ENCODE peak calls at places on chromosomes 12 and 14, in ten cellular contexts. H is tibial artery, V is heart right ventricle, J is stomach, R is GM23338, L is IMR-90, Y is ovary, A is cardiac muscle cell, E is mucosa of descending colon, B is PC-9. I is an unnamed sample. For H3K4me1, the result is how much of the 10 kb centered on the place peaks cover.

GRCh38 chr12:67813509-67813908 is 165.0 kb downstream of the DYRK2 start:
- DNase-seq in H (no peak), V (no peak), J (no peak), R (no peak), L (peak), Y (no peak), A (no peak), E (no peak), B (no peak), I (no peak)

GRCh38 chr14:100880271-100881101 is 23.0 kb downstream of the RTL1 start:
- DNase-seq in H (no peak), V (no peak), J (no peak), R (no peak), L (no peak), Y (no peak), A (no peak), E (no peak), B (no peak), I (no peak)

GRCh38 chr12:108826115-108826806 is 31.1 kb downstream of the SSH1 start:
- DNase-seq in H (peak), V (peak), J (no peak), R (no peak), L (peak), Y (peak), A (peak), E (no peak), B (no peak), I (peak)

GRCh38 chr12:123474493-123475255 is 16.7 kb downstream of the SNRNP35 start:
- DNase-seq in H (no peak), V (peak), J (no peak), R (no peak), L (no peak), Y (no peak), A (no peak), E (no peak), B (no peak), I (no peak)

GRCh38 chr12:92739099-92739498 is 36.3 kb downstream of the PLEKHG7 start:
- DNase-seq in H (no peak), V (no peak), J (no peak), R (peak), L (peak), Y (no peak), A (peak), E (no peak), B (no peak), I (peak)

GRCh38 chr14:71103662-71104484 is 196.6 kb downstream of the PCNX1 start:
- DNase-seq in H (no peak), V (peak), J (no peak), R (peak), L (peak), Y (no peak), A (peak), E (no peak), B (peak), I (no peak)

GRCh38 chr14:94313991-94314655 is 9.0 kb downstream of the SERPINA6 start:
- DNase-seq in H (peak), V (no peak), J (no peak), R (no peak), L (peak), Y (no peak), A (peak), E (no peak), B (no peak), I (peak)

GRCh38 chr14:74799765-74800164 is 36.6 kb downstream of the YLPM1 start:
- DNase-seq in H (no peak), V (no peak), J (no peak), R (no peak), L (no peak), Y (no peak), A (no peak), E (no peak), B (peak), I (no peak)

DNA sequence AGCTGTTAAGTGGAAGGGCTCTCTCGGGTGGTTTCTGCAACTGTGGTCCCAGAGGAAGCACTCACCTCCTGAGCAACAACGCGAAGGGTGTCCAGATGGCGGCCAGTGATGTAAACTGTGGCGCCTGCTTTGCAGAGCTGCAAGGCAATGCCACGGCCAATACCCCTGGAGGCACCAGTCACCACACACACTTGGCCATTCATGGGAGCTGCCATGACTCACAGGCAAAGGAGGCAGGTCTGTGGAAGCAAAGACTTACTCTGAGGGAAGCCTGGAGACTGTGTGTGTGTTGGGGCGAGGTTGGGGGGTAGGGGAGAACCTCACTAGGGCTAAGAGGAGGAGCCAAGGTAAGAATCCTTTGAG is 707 bp downstream of the DHRS1 start:
- DNase-seq in H (no peak), V (no peak), J (no peak), R (peak), L (peak), Y (no peak), A (peak), E (peak), B (peak), I (no peak)
- TF ChIP-seq CTCF in H (no peak), V (no peak), J (no peak), R (no peak), L (no peak), Y (no peak), A (no peak), E (no peak), B (no peak), I (no peak)

DNA sequence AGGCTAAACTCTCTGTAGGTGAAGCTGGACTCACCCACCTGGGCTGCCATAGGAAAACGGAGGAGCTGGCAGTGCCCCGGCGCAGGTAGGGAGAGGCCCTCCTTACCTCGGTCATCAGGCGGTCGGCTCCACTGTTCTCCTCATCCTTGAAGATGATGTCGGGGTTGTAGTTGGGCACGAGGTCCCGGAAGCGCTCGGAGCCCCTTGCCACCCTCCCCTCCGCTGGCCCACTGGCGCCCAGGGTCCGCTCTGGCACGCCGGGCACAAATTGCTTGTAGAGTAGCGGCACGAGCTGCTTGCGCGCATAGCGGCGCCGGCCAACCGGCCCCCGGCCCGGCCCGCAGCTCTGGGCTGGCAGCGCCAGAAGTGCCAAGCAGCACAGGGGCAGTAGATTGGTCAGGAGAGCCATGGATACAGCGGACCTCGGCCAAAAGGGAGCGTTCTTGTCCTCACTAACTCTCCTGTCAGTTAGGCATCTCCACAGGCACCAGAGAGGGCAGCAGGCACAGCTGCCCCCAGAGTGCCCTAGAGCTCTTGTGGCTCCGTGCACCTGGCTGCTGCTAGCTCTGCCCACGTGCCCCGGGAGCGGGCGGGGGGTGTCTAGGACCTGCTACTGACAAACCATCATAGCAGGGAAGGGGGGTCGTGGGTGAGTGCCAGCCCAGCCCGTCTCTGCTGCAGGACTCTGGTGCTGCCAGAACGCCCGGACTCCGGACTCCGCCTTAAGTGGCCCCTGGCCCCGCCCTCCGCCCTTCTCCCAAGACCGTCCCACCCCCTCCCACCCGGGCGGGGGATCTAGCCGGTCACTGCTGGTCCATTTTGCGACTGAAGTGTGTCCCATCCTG is at the start of gene DHH:
- DNase-seq in H (peak), V (peak), J (no peak), R (peak), L (no peak), Y (peak), A (peak), E (no peak), B (no peak), I (peak)
- H3K4me3 ChIP-seq in H (peak), V (peak), J (peak), R (peak), L (no peak), Y (no peak), A (peak), E (no peak), B (peak), I (peak)

DNA sequence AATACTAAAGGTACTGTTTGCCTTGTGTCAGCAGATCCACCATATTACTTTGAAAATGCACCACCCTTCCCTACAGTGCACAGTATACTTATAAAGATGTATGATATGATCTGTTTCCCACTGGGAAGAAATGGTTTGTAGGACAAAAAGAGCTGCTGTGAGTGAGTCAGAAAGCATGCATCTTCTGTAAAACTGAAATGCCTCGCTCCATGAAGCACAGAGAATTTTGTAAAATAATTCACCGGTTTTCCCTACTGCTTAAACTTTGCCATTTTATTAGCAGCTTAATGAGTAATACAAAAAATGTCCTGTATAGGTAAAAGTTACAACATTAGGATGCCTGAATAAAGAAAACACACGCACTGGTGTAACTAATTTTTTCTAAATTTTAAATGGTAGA is 68.8 kb downstream of the MDGA2 start:
- DNase-seq in H (no peak), V (no peak), J (no peak), R (no peak), L (no peak), Y (no peak), A (no peak), E (no peak), B (no peak), I (no peak)
- H3K4me1 ChIP-seq in H (under half), V (under half), J (under half), R (under half), L (under half), Y (under half), A (under half), E (under half), B (under half), I (under half)

GRCh38 chr12:2988494-2988893 is 29.3 kb downstream of the TEAD4 start:
- DNase-seq in H (no peak), V (no peak), J (no peak), R (no peak), L (no peak), Y (no peak), A (no peak), E (no peak), B (no peak), I (no peak)
- TF ChIP-seq CTCF in H (no peak), V (no peak), J (no peak), R (no peak), L (no peak), Y (no peak), A (no peak), E (no peak), B (no peak), I (no peak)

GRCh38 chr14:105398044-105398725 is at the start of gene TEX22:
- DNase-seq in H (peak), V (peak), J (peak), R (peak), L (peak), Y (peak), A (peak), E (peak), B (peak), I (peak)

GRCh38 chr14:105399441-105399775 is 1.1 kb downstream of the TEX22 start:
- DNase-seq in H (no peak), V (no peak), J (no peak), R (no peak), L (no peak), Y (no peak), A (no peak), E (no peak), B (no peak), I (no peak)

GRCh38 chr14:105401699-105402098 is 3.4 kb downstream of the TEX22 start:
- DNase-seq in H (no peak), V (no peak), J (no peak), R (no peak), L (no peak), Y (no peak), A (no peak), E (no peak), B (no peak), I (no peak)

GRCh38 chr14:105398726-105399440 is 545 bp downstream of the TEX22 start:
- DNase-seq in H (no peak), V (no peak), J (no peak), R (peak), L (peak), Y (peak), A (no peak), E (peak), B (no peak), I (no peak)

GRCh38 chr14:105400016-105400415 is 1.7 kb downstream of the TEX22 start:
- DNase-seq in H (no peak), V (no peak), J (no peak), R (no peak), L (no peak), Y (no peak), A (no peak), E (peak), B (no peak), I (no peak)
- H3K4me3 ChIP-seq in H (no peak), V (peak), J (no peak), R (no peak), L (no peak), Y (no peak), A (no peak), E (no peak), B (no peak), I (peak)

DNA sequence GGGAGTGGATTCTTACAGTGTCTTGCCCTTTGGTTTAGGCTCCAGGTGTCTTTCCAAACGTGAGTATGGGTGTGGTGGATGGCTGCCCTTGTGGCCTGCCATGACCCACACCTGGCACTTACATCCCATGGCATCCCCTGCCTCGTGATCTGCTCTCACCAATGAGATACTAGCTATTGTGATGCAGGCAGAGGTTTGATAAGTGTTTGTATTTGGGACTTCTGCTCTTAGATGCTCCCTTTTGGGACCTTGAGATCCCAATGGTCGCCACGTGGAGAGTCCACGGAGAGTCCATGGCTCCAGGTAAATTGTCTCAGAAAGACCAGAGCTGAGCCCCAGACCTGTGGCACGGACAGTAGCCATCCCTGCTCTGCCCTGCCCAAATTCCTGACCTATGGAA is 62.5 kb downstream of the MDM2 start:
- DNase-seq in H (no peak), V (no peak), J (no peak), R (no peak), L (no peak), Y (no peak), A (no peak), E (no peak), B (no peak), I (no peak)
- H3K4me1 ChIP-seq in H (under half), V (under half), J (under half), R (under half), L (under half), Y (under half), A (under half), E (under half), B (under half), I (under half)

GRCh38 chr12:48826209-48826855 is 8.0 kb downstream of the CACNB3 start:
- DNase-seq in H (no peak), V (no peak), J (no peak), R (no peak), L (no peak), Y (no peak), A (no peak), E (no peak), B (peak), I (no peak)

GRCh38 chr12:48827026-48827425 is 8.7 kb downstream of the CACNB3 start:
- DNase-seq in H (no peak), V (no peak), J (no peak), R (no peak), L (no peak), Y (no peak), A (no peak), E (no peak), B (no peak), I (no peak)

GRCh38 chr12:48828841-48829575 is 10.7 kb downstream of the CACNB3 start:
- DNase-seq in H (no peak), V (no peak), J (no peak), R (no peak), L (no peak), Y (no peak), A (no peak), E (no peak), B (no peak), I (no peak)

GRCh38 chr12:48828293-48828692 is 10.0 kb downstream of the CACNB3 start:
- DNase-seq in H (no peak), V (no peak), J (no peak), R (no peak), L (no peak), Y (no peak), A (no peak), E (no peak), B (no peak), I (no peak)

DNA sequence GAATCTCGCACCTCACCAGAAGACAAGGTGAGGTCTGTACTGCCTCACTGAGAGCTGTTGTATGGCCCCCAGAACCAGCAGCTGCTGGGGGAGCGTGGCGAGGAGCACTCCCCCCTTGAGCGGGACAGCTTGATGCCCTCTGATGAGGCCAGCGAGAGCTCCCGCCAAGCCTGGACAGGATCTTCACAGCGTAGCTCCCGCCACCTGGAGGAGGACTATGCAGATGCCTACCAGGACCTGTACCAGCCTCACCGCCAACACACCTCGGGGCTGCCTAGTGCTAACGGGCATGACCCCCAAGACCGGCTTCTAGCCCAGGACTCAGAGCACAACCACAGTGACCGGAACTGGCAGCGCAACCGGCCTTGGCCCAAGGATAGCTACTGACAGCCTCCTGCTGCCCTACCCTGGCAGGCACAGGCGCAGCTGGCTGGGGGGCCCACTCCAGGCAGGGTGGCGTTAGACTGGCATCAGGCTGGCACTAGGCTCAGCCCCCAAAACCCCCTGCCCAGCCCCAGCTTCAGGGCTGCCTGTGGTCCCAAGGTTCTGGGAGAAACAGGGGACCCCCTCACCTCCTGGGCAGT is 9.3 kb downstream of the CACNB3 start:
- DNase-seq in H (no peak), V (no peak), J (no peak), R (no peak), L (no peak), Y (no peak), A (no peak), E (no peak), B (no peak), I (no peak)
- TF ChIP-seq CTCF in H (no peak), V (no peak), J (no peak), R (no peak), L (no peak), Y (no peak), A (no peak), E (no peak), B (no peak), I (no peak)

GRCh38 chr14:90815567-90815816 is 738 bp downstream of the TTC7B start:
- DNase-seq in H (no peak), V (no peak), J (no peak), R (no peak), L (no peak), Y (no peak), A (no peak), E (no peak), B (no peak), I (no peak)

GRCh38 chr14:90814806-90815566 is 1.2 kb downstream of the TTC7B start:
- DNase-seq in H (no peak), V (no peak), J (no peak), R (no peak), L (no peak), Y (no peak), A (no peak), E (no peak), B (no peak), I (no peak)

GRCh38 chr14:90815817-90816662 is at the start of gene TTC7B:
- DNase-seq in H (no peak), V (no peak), J (peak), R (peak), L (peak), Y (peak), A (peak), E (peak), B (no peak), I (peak)

GRCh38 chr14:90818715-90819114 is 2.5 kb upstream of the TTC7B start:
- DNase-seq in H (no peak), V (no peak), J (no peak), R (no peak), L (no peak), Y (no peak), A (no peak), E (no peak), B (no peak), I (no peak)

GRCh38 chr14:90816686-90817436 is 631 bp upstream of the TTC7B start:
- DNase-seq in H (no peak), V (no peak), J (no peak), R (no peak), L (no peak), Y (peak), A (no peak), E (peak), B (no peak), I (no peak)
- H3K4me3 ChIP-seq in H (peak), V (peak), J (no peak), R (peak), L (no peak), Y (peak), A (peak), E (no peak), B (no peak), I (peak)

GRCh38 chr12:85448031-85448430 is 168.0 kb downstream of the ALX1 start:
- DNase-seq in H (no peak), V (no peak), J (no peak), R (no peak), L (no peak), Y (no peak), A (no peak), E (no peak), B (no peak), I (no peak)
- H3K4me1 ChIP-seq in H (under half), V (under half), J (under half), R (under half), L (under half), Y (under half), A (under half), E (under half), B (under half), I (under half)

GRCh38 chr12:23055004-23055403 is 430.0 kb downstream of the ETNK1 start:
- DNase-seq in H (no peak), V (no peak), J (no peak), R (peak), L (peak), Y (no peak), A (peak), E (no peak), B (no peak), I (no peak)
- TF ChIP-seq CTCF in H (peak), V (peak), J (no peak), R (peak), L (peak), Y (no peak), A (peak), E (no peak), B (peak), I (no peak)